ENCODE peak calls at places on chromosome 15, in nine cellular contexts. One of them, this sample, is unnamed.

GRCh38 chr15:77138167-77138522 is 67.2 kb upstream of the TSPAN3 start:
- DNase-seq in H54: no peak
- DNase-seq in foreskin keratinocyte: peak
- DNase-seq in hippocampal formation: no peak
- DNase-seq in AG08395: no peak
- DNase-seq in LHCN-M2: no peak
- DNase-seq in neuronal stem cell: no peak
- DNase-seq in fibroblast of the aortic adventitia: no peak
- DNase-seq in stimulated activated CD4-positive, alpha-beta T cell treated with anti-CD3 and anti-CD28 coated beads, TNF-alpha, amount 100 ng/mL, for 1 hour: no peak
- DNase-seq in this sample: no peak

GRCh38 chr15:85667491-85668424 is 127.0 kb downstream of the KLHL25 start:
- DNase-seq in H54: peak
- DNase-seq in foreskin keratinocyte: peak
- DNase-seq in hippocampal formation: no peak
- DNase-seq in AG08395: peak
- DNase-seq in LHCN-M2: peak
- DNase-seq in neuronal stem cell: no peak
- DNase-seq in fibroblast of the aortic adventitia: peak
- DNase-seq in stimulated activated CD4-positive, alpha-beta T cell treated with anti-CD3 and anti-CD28 coated beads, TNF-alpha, amount 100 ng/mL, for 1 hour: no peak
- DNase-seq in this sample: peak

GRCh38 chr15:80452166-80452565 is 48.0 kb downstream of the ARNT2 start:
- DNase-seq in H54: no peak
- DNase-seq in foreskin keratinocyte: no peak
- DNase-seq in hippocampal formation: no peak
- DNase-seq in AG08395: no peak
- DNase-seq in LHCN-M2: no peak
- DNase-seq in neuronal stem cell: no peak
- DNase-seq in fibroblast of the aortic adventitia: no peak
- DNase-seq in stimulated activated CD4-positive, alpha-beta T cell treated with anti-CD3 and anti-CD28 coated beads, TNF-alpha, amount 100 ng/mL, for 1 hour: no peak
- DNase-seq in this sample: no peak

GRCh38 chr15:38238311-38238710 is 14.3 kb upstream of the SPRED1 start:
- DNase-seq in H54: no peak
- DNase-seq in foreskin keratinocyte: no peak
- DNase-seq in hippocampal formation: no peak
- DNase-seq in AG08395: no peak
- DNase-seq in LHCN-M2: no peak
- DNase-seq in neuronal stem cell: no peak
- DNase-seq in fibroblast of the aortic adventitia: no peak
- DNase-seq in stimulated activated CD4-positive, alpha-beta T cell treated with anti-CD3 and anti-CD28 coated beads, TNF-alpha, amount 100 ng/mL, for 1 hour: no peak
- DNase-seq in this sample: no peak

GRCh38 chr15:54836052-54836795 is 360.5 kb downstream of the RSL24D1 start:
- DNase-seq in H54: no peak
- DNase-seq in foreskin keratinocyte: no peak
- DNase-seq in hippocampal formation: no peak
- DNase-seq in AG08395: no peak
- DNase-seq in LHCN-M2: no peak
- DNase-seq in neuronal stem cell: no peak
- DNase-seq in fibroblast of the aortic adventitia: no peak
- DNase-seq in stimulated activated CD4-positive, alpha-beta T cell treated with anti-CD3 and anti-CD28 coated beads, TNF-alpha, amount 100 ng/mL, for 1 hour: no peak
- DNase-seq in this sample: no peak

GRCh38 chr15:99495430-99496301 is 70.1 kb upstream of the MEF2A start:
- DNase-seq in H54: no peak
- DNase-seq in foreskin keratinocyte: no peak
- DNase-seq in hippocampal formation: no peak
- DNase-seq in AG08395: no peak
- DNase-seq in LHCN-M2: no peak
- DNase-seq in neuronal stem cell: no peak
- DNase-seq in fibroblast of the aortic adventitia: peak
- DNase-seq in stimulated activated CD4-positive, alpha-beta T cell treated with anti-CD3 and anti-CD28 coated beads, TNF-alpha, amount 100 ng/mL, for 1 hour: no peak
- DNase-seq in this sample: peak

GRCh38 chr15:35545316-35545824 is 595 bp downstream of the DPH6 start:
- DNase-seq in H54: peak
- DNase-seq in foreskin keratinocyte: peak
- DNase-seq in hippocampal formation: no peak
- DNase-seq in AG08395: peak
- DNase-seq in LHCN-M2: peak
- DNase-seq in neuronal stem cell: no peak
- DNase-seq in fibroblast of the aortic adventitia: peak
- DNase-seq in stimulated activated CD4-positive, alpha-beta T cell treated with anti-CD3 and anti-CD28 coated beads, TNF-alpha, amount 100 ng/mL, for 1 hour: no peak
- DNase-seq in this sample: peak

GRCh38 chr15:75149911-75150709 is 51.6 kb upstream of the C15orf39 start:
- DNase-seq in H54: no peak
- DNase-seq in foreskin keratinocyte: peak
- DNase-seq in hippocampal formation: no peak
- DNase-seq in AG08395: peak
- DNase-seq in LHCN-M2: peak
- DNase-seq in neuronal stem cell: no peak
- DNase-seq in fibroblast of the aortic adventitia: peak
- DNase-seq in stimulated activated CD4-positive, alpha-beta T cell treated with anti-CD3 and anti-CD28 coated beads, TNF-alpha, amount 100 ng/mL, for 1 hour: no peak
- DNase-seq in this sample: no peak

GRCh38 chr15:60787737-60788513 is 309.0 kb upstream of the ICE2 start:
- DNase-seq in H54: no peak
- DNase-seq in foreskin keratinocyte: no peak
- DNase-seq in hippocampal formation: no peak
- DNase-seq in AG08395: no peak
- DNase-seq in LHCN-M2: no peak
- DNase-seq in neuronal stem cell: no peak
- DNase-seq in fibroblast of the aortic adventitia: no peak
- DNase-seq in stimulated activated CD4-positive, alpha-beta T cell treated with anti-CD3 and anti-CD28 coated beads, TNF-alpha, amount 100 ng/mL, for 1 hour: no peak
- DNase-seq in this sample: no peak

GRCh38 chr15:75725021-75725718 is 12.5 kb upstream of the CSPG4 start:
- DNase-seq in H54: no peak
- DNase-seq in foreskin keratinocyte: no peak
- DNase-seq in hippocampal formation: no peak
- DNase-seq in AG08395: no peak
- DNase-seq in LHCN-M2: no peak
- DNase-seq in neuronal stem cell: no peak
- DNase-seq in fibroblast of the aortic adventitia: no peak
- DNase-seq in stimulated activated CD4-positive, alpha-beta T cell treated with anti-CD3 and anti-CD28 coated beads, TNF-alpha, amount 100 ng/mL, for 1 hour: no peak
- DNase-seq in this sample: no peak

GRCh38 chr15:52082197-52083036 is 30.2 kb downstream of the BCL2L10 start:
- DNase-seq in H54: no peak
- DNase-seq in foreskin keratinocyte: no peak
- DNase-seq in hippocampal formation: no peak
- DNase-seq in AG08395: no peak
- DNase-seq in LHCN-M2: peak
- DNase-seq in neuronal stem cell: no peak
- DNase-seq in fibroblast of the aortic adventitia: peak
- DNase-seq in stimulated activated CD4-positive, alpha-beta T cell treated with anti-CD3 and anti-CD28 coated beads, TNF-alpha, amount 100 ng/mL, for 1 hour: no peak
- DNase-seq in this sample: peak

GRCh38 chr15:82942691-82943090 is 9.8 kb downstream of the HOMER2 start:
- DNase-seq in H54: peak
- DNase-seq in foreskin keratinocyte: peak
- DNase-seq in hippocampal formation: no peak
- DNase-seq in AG08395: peak
- DNase-seq in LHCN-M2: peak
- DNase-seq in neuronal stem cell: no peak
- DNase-seq in fibroblast of the aortic adventitia: no peak
- DNase-seq in stimulated activated CD4-positive, alpha-beta T cell treated with anti-CD3 and anti-CD28 coated beads, TNF-alpha, amount 100 ng/mL, for 1 hour: no peak
- DNase-seq in this sample: peak

GRCh38 chr15:81229596-81229995 is 32.9 kb downstream of the IL16 start:
- DNase-seq in H54: no peak
- DNase-seq in foreskin keratinocyte: no peak
- DNase-seq in hippocampal formation: no peak
- DNase-seq in AG08395: no peak
- DNase-seq in LHCN-M2: no peak
- DNase-seq in neuronal stem cell: no peak
- DNase-seq in fibroblast of the aortic adventitia: peak
- DNase-seq in stimulated activated CD4-positive, alpha-beta T cell treated with anti-CD3 and anti-CD28 coated beads, TNF-alpha, amount 100 ng/mL, for 1 hour: no peak
- DNase-seq in this sample: no peak

GRCh38 chr15:98043160-98044059 is 82.9 kb downstream of the ARRDC4 start:
- DNase-seq in H54: no peak
- DNase-seq in foreskin keratinocyte: no peak
- DNase-seq in hippocampal formation: no peak
- DNase-seq in AG08395: no peak
- DNase-seq in LHCN-M2: no peak
- DNase-seq in neuronal stem cell: no peak
- DNase-seq in fibroblast of the aortic adventitia: no peak
- DNase-seq in stimulated activated CD4-positive, alpha-beta T cell treated with anti-CD3 and anti-CD28 coated beads, TNF-alpha, amount 100 ng/mL, for 1 hour: no peak
- DNase-seq in this sample: no peak

GRCh38 chr15:78405336-78405924 is 32.6 kb upstream of the IREB2 start:
- DNase-seq in H54: no peak
- DNase-seq in foreskin keratinocyte: no peak
- DNase-seq in hippocampal formation: no peak
- DNase-seq in AG08395: no peak
- DNase-seq in LHCN-M2: no peak
- DNase-seq in neuronal stem cell: no peak
- DNase-seq in fibroblast of the aortic adventitia: no peak
- DNase-seq in stimulated activated CD4-positive, alpha-beta T cell treated with anti-CD3 and anti-CD28 coated beads, TNF-alpha, amount 100 ng/mL, for 1 hour: no peak
- DNase-seq in this sample: no peak

GRCh38 chr15:80059786-80060489 is 462 bp downstream of the ZFAND6 start:
- DNase-seq in H54: peak
- DNase-seq in foreskin keratinocyte: peak
- DNase-seq in hippocampal formation: no peak
- DNase-seq in AG08395: peak
- DNase-seq in LHCN-M2: peak
- DNase-seq in neuronal stem cell: peak
- DNase-seq in fibroblast of the aortic adventitia: no peak
- DNase-seq in stimulated activated CD4-positive, alpha-beta T cell treated with anti-CD3 and anti-CD28 coated beads, TNF-alpha, amount 100 ng/mL, for 1 hour: no peak
- DNase-seq in this sample: peak

GRCh38 chr15:69539316-69539715 is 86.7 kb downstream of the RPLP1 start:
- DNase-seq in H54: no peak
- DNase-seq in foreskin keratinocyte: no peak
- DNase-seq in hippocampal formation: no peak
- DNase-seq in AG08395: no peak
- DNase-seq in LHCN-M2: no peak
- DNase-seq in neuronal stem cell: no peak
- DNase-seq in fibroblast of the aortic adventitia: no peak
- DNase-seq in stimulated activated CD4-positive, alpha-beta T cell treated with anti-CD3 and anti-CD28 coated beads, TNF-alpha, amount 100 ng/mL, for 1 hour: no peak
- DNase-seq in this sample: no peak

GRCh38 chr15:80695911-80696651 is 971 bp downstream of the ABHD17C start:
- DNase-seq in H54: no peak
- DNase-seq in foreskin keratinocyte: peak
- DNase-seq in hippocampal formation: no peak
- DNase-seq in AG08395: peak
- DNase-seq in LHCN-M2: peak
- DNase-seq in neuronal stem cell: no peak
- DNase-seq in fibroblast of the aortic adventitia: peak
- DNase-seq in stimulated activated CD4-positive, alpha-beta T cell treated with anti-CD3 and anti-CD28 coated beads, TNF-alpha, amount 100 ng/mL, for 1 hour: no peak
- DNase-seq in this sample: peak

GRCh38 chr15:65344909-65345275 is 32.9 kb downstream of the IGDCC3 start:
- DNase-seq in H54: no peak
- DNase-seq in foreskin keratinocyte: peak
- DNase-seq in hippocampal formation: no peak
- DNase-seq in AG08395: no peak
- DNase-seq in LHCN-M2: no peak
- DNase-seq in neuronal stem cell: no peak
- DNase-seq in fibroblast of the aortic adventitia: no peak
- DNase-seq in stimulated activated CD4-positive, alpha-beta T cell treated with anti-CD3 and anti-CD28 coated beads, TNF-alpha, amount 100 ng/mL, for 1 hour: no peak
- DNase-seq in this sample: no peak

GRCh38 chr15:37101634-37102314 is 1.4 kb upstream of the MEIS2 start:
- DNase-seq in H54: peak
- DNase-seq in foreskin keratinocyte: peak
- DNase-seq in hippocampal formation: peak
- DNase-seq in AG08395: peak
- DNase-seq in LHCN-M2: peak
- DNase-seq in neuronal stem cell: peak
- DNase-seq in fibroblast of the aortic adventitia: peak
- DNase-seq in stimulated activated CD4-positive, alpha-beta T cell treated with anti-CD3 and anti-CD28 coated beads, TNF-alpha, amount 100 ng/mL, for 1 hour: no peak
- DNase-seq in this sample: peak

GRCh38 chr15:96849501-96849900 is 519.0 kb downstream of the NR2F2 start:
- DNase-seq in H54: no peak
- DNase-seq in foreskin keratinocyte: no peak
- DNase-seq in hippocampal formation: no peak
- DNase-seq in AG08395: no peak
- DNase-seq in LHCN-M2: peak
- DNase-seq in neuronal stem cell: no peak
- DNase-seq in fibroblast of the aortic adventitia: peak
- DNase-seq in stimulated activated CD4-positive, alpha-beta T cell treated with anti-CD3 and anti-CD28 coated beads, TNF-alpha, amount 100 ng/mL, for 1 hour: no peak
- DNase-seq in this sample: peak

GRCh38 chr15:95300958-95301357 is 1029.5 kb upstream of the NR2F2 start:
- DNase-seq in H54: no peak
- DNase-seq in foreskin keratinocyte: no peak
- DNase-seq in hippocampal formation: no peak
- DNase-seq in AG08395: peak
- DNase-seq in LHCN-M2: peak
- DNase-seq in neuronal stem cell: no peak
- DNase-seq in fibroblast of the aortic adventitia: peak
- DNase-seq in stimulated activated CD4-positive, alpha-beta T cell treated with anti-CD3 and anti-CD28 coated beads, TNF-alpha, amount 100 ng/mL, for 1 hour: no peak
- DNase-seq in this sample: peak

GRCh38 chr15:89899303-89899946 is 5.6 kb upstream of the AP3S2 start:
- DNase-seq in H54: no peak
- DNase-seq in foreskin keratinocyte: no peak
- DNase-seq in hippocampal formation: no peak
- DNase-seq in AG08395: no peak
- DNase-seq in LHCN-M2: no peak
- DNase-seq in neuronal stem cell: no peak
- DNase-seq in fibroblast of the aortic adventitia: no peak
- DNase-seq in stimulated activated CD4-positive, alpha-beta T cell treated with anti-CD3 and anti-CD28 coated beads, TNF-alpha, amount 100 ng/mL, for 1 hour: no peak
- DNase-seq in this sample: no peak

GRCh38 chr15:80643296-80643965 is 51.7 kb upstream of the ABHD17C start:
- DNase-seq in H54: no peak
- DNase-seq in foreskin keratinocyte: no peak
- DNase-seq in hippocampal formation: no peak
- DNase-seq in AG08395: peak
- DNase-seq in LHCN-M2: no peak
- DNase-seq in neuronal stem cell: no peak
- DNase-seq in fibroblast of the aortic adventitia: no peak
- DNase-seq in stimulated activated CD4-positive, alpha-beta T cell treated with anti-CD3 and anti-CD28 coated beads, TNF-alpha, amount 100 ng/mL, for 1 hour: no peak
- DNase-seq in this sample: no peak

GRCh38 chr15:81098884-81099601 is 35.0 kb upstream of the CFAP161 start:
- DNase-seq in H54: no peak
- DNase-seq in foreskin keratinocyte: peak
- DNase-seq in hippocampal formation: no peak
- DNase-seq in AG08395: peak
- DNase-seq in LHCN-M2: no peak
- DNase-seq in neuronal stem cell: no peak
- DNase-seq in fibroblast of the aortic adventitia: peak
- DNase-seq in stimulated activated CD4-positive, alpha-beta T cell treated with anti-CD3 and anti-CD28 coated beads, TNF-alpha, amount 100 ng/mL, for 1 hour: no peak
- DNase-seq in this sample: no peak

GRCh38 chr15:36784098-36784670 is 204.8 kb downstream of the CDIN1 start:
- DNase-seq in H54: no peak
- DNase-seq in foreskin keratinocyte: no peak
- DNase-seq in hippocampal formation: no peak
- DNase-seq in AG08395: no peak
- DNase-seq in LHCN-M2: no peak
- DNase-seq in neuronal stem cell: no peak
- DNase-seq in fibroblast of the aortic adventitia: no peak
- DNase-seq in stimulated activated CD4-positive, alpha-beta T cell treated with anti-CD3 and anti-CD28 coated beads, TNF-alpha, amount 100 ng/mL, for 1 hour: no peak
- DNase-seq in this sample: no peak

GRCh38 chr15:26119322-26119721 is 256.2 kb upstream of the ATP10A start:
- DNase-seq in H54: no peak
- DNase-seq in foreskin keratinocyte: no peak
- DNase-seq in hippocampal formation: no peak
- DNase-seq in AG08395: no peak
- DNase-seq in LHCN-M2: no peak
- DNase-seq in neuronal stem cell: no peak
- DNase-seq in fibroblast of the aortic adventitia: no peak
- DNase-seq in stimulated activated CD4-positive, alpha-beta T cell treated with anti-CD3 and anti-CD28 coated beads, TNF-alpha, amount 100 ng/mL, for 1 hour: no peak
- DNase-seq in this sample: no peak

GRCh38 chr15:97143847-97144711 is 813.6 kb downstream of the NR2F2 start:
- DNase-seq in H54: no peak
- DNase-seq in foreskin keratinocyte: no peak
- DNase-seq in hippocampal formation: no peak
- DNase-seq in AG08395: no peak
- DNase-seq in LHCN-M2: no peak
- DNase-seq in neuronal stem cell: no peak
- DNase-seq in fibroblast of the aortic adventitia: no peak
- DNase-seq in stimulated activated CD4-positive, alpha-beta T cell treated with anti-CD3 and anti-CD28 coated beads, TNF-alpha, amount 100 ng/mL, for 1 hour: no peak
- DNase-seq in this sample: no peak